ENCODE peak calls at places on chromosomes 2 and 18, in seven cellular contexts. Z is DMS79, V is GM19239, Q is neuronal stem cell, U is hypothalamus, T is GM23338, L is mucosa of gallbladder. D is an unnamed sample.

GRCh38 chr2:46666044-46666662 is 186.8 kb downstream of the TMEM247 start:
- DNase-seq in Z (no peak), V (no peak), Q (no peak), U (no peak), T (no peak), L (peak; percentile 72), D (no peak)

GRCh38 chr18:58174285-58174684 is 130.3 kb downstream of the NEDD4L start:
- DNase-seq in Z (no peak), V (no peak), Q (no peak), U (no peak), T (peak; percentile 68), L (no peak), D (no peak)

GRCh38 chr18:3799515-3799914 is 349.5 kb downstream of the TGIF1 start:
- DNase-seq in Z (peak; percentile 91), V (no peak), Q (no peak), U (no peak), T (peak; percentile 56), L (no peak), D (no peak)

GRCh38 chr2:202965810-202966454 is 48.7 kb upstream of the NBEAL1 start:
- DNase-seq in Z (no peak), V (peak; percentile 32), Q (no peak), U (no peak), T (peak; percentile 59), L (no peak), D (no peak)

GRCh38 chr2:108974674-108975073 is 14.3 kb downstream of the EDAR start:
- DNase-seq in Z (no peak), V (no peak), Q (no peak), U (no peak), T (no peak), L (no peak), D (no peak)

GRCh38 chr2:69720404-69720803 is 21.5 kb upstream of the ANXA4 start:
- DNase-seq in Z (no peak), V (no peak), Q (no peak), U (no peak), T (no peak), L (no peak), D (no peak)

GRCh38 chr18:23038712-23039111 is 96.6 kb upstream of the CABLES1 start:
- DNase-seq in Z (no peak), V (no peak), Q (no peak), U (no peak), T (no peak), L (no peak), D (no peak)

GRCh38 chr2:241904791-241905710 is 35.5 kb downstream of the RTP5 start:
- DNase-seq in Z (no peak), V (no peak), Q (no peak), U (no peak), T (no peak), L (no peak), D (no peak)

GRCh38 chr2:227890495-227891079 is 19.2 kb downstream of the DAW1 start:
- DNase-seq in Z (peak; percentile 18), V (no peak), Q (peak; percentile 56), U (no peak), T (peak; percentile 82), L (no peak), D (no peak)

GRCh38 chr2:45745231-45745630 is 93.8 kb downstream of the PRKCE start:
- DNase-seq in Z (no peak), V (no peak), Q (no peak), U (no peak), T (no peak), L (no peak), D (no peak)

GRCh38 chr18:49768051-49768391 is 45.3 kb downstream of the ACAA2 start:
- DNase-seq in Z (no peak), V (no peak), Q (peak; percentile 48), U (peak; percentile 20), T (peak; percentile 93), L (peak; percentile 63), D (peak; percentile 74)

GRCh38 chr2:230643576-230644291 is 68.9 kb upstream of the CAB39 start:
- DNase-seq in Z (no peak), V (no peak), Q (no peak), U (no peak), T (no peak), L (no peak), D (no peak)

GRCh38 chr2:27133195-27133875 is 1.1 kb downstream of the PREB start:
- DNase-seq in Z (no peak), V (no peak), Q (no peak), U (no peak), T (no peak), L (no peak), D (no peak)

GRCh38 chr2:85801871-85802270 is 48.1 kb downstream of the ATOH8 start:
- DNase-seq in Z (no peak), V (no peak), Q (no peak), U (no peak), T (no peak), L (no peak), D (no peak)

GRCh38 chr2:212618636-212619035 is 80.0 kb upstream of the ERBB4 start:
- DNase-seq in Z (no peak), V (no peak), Q (no peak), U (no peak), T (no peak), L (no peak), D (no peak)

GRCh38 chr2:11967946-11968465 is 221.6 kb downstream of the LPIN1 start:
- DNase-seq in Z (no peak), V (no peak), Q (no peak), U (no peak), T (no peak), L (no peak), D (no peak)

GRCh38 chr2:232854082-232854481 is 16.0 kb upstream of the SNORC start:
- DNase-seq in Z (no peak), V (no peak), Q (no peak), U (no peak), T (no peak), L (no peak), D (no peak)

GRCh38 chr2:223488814-223489213 is 113.3 kb downstream of the SCG2 start:
- DNase-seq in Z (no peak), V (no peak), Q (no peak), U (no peak), T (no peak), L (no peak), D (no peak)

GRCh38 chr2:127859712-127860085 is 1.7 kb upstream of the POLR2D start:
- DNase-seq in Z (no peak), V (peak; percentile 47), Q (no peak), U (no peak), T (peak; percentile 95), L (peak; percentile 56), D (peak; percentile 76)

GRCh38 chr2:213316001-213316735 is 31.9 kb downstream of the SPAG16 start:
- DNase-seq in Z (no peak), V (no peak), Q (no peak), U (no peak), T (no peak), L (peak; percentile 32), D (no peak)

GRCh38 chr2:29196792-29197788 is 81.9 kb downstream of the CLIP4 start:
- DNase-seq in Z (peak; percentile 46), V (peak; percentile 65), Q (peak; percentile 72), U (peak; percentile 9), T (peak; percentile 90), L (peak; percentile 70), D (peak; percentile 78)

GRCh38 chr2:233372855-233373254 is 18.6 kb downstream of the DGKD start:
- DNase-seq in Z (no peak), V (no peak), Q (no peak), U (no peak), T (no peak), L (no peak), D (no peak)